ENCODE peak calls at places on chromosomes 4 and X, in five cellular contexts. H is hepatocyte, A is GM12865, U is mucosa of descending colon, E is breast epithelium. T is an unnamed sample.
A peak's percentile ranks its signal among the peaks of the same experiment; 100 is the strongest.

GRCh38 chr4:833731-834367 is 7.9 kb upstream of the CPLX1 start:
- DNase-seq in U (no peak), E (no peak), H (no peak), A (no peak), T (peak; percentile 66)

GRCh38 chrX:69137371-69137881 is 27.8 kb downstream of the PJA1 start:
- DNase-seq in U (no peak), H (peak; percentile 33), E (no peak), A (no peak), T (no peak)

GRCh38 chr4:155442267-155443105 is 65.7 kb upstream of the MAP9 start:
- DNase-seq in E (peak; percentile 77), H (peak; percentile 83), U (peak; percentile 81), A (peak; percentile 59), T (peak; percentile 86)

GRCh38 chr4:648579-649292 is 23.4 kb downstream of the PDE6B start:
- DNase-seq in A (no peak), H (no peak), U (peak; percentile 12), E (no peak), T (peak; percentile 73)

GRCh38 chr4:45317276-45317675 is 590.9 kb upstream of the GNPDA2 start:
- DNase-seq in A (no peak), U (no peak), H (peak; percentile 42), E (no peak), T (no peak)

GRCh38 chr4:19857405-19857804 is 394.3 kb upstream of the SLIT2 start:
- DNase-seq in H (peak; percentile 31), U (no peak), A (no peak), E (no peak), T (no peak)

GRCh38 chr4:98430708-98431403 is 169.7 kb downstream of the RAP1GDS1 start:
- DNase-seq in U (no peak), A (no peak), E (no peak), H (peak; percentile 56), T (no peak)

GRCh38 chrX:53654378-53654777 is 32.1 kb downstream of the HUWE1 start:
- DNase-seq in A (no peak), U (no peak), E (no peak), H (no peak), T (no peak)

GRCh38 chr4:15684498-15684897 is 2.9 kb downstream of the FAM200B start:
- DNase-seq in A (no peak), H (no peak), U (no peak), E (no peak), T (no peak)

GRCh38 chr4:149264093-149264733 is 551.4 kb downstream of the IQCM start:
- DNase-seq in A (peak; percentile 53), E (no peak), H (peak; percentile 55), U (no peak), T (peak; percentile 31)

GRCh38 chr4:167129146-167129545 is 105.1 kb downstream of the SPOCK3 start:
- DNase-seq in U (no peak), E (no peak), H (no peak), A (no peak), T (no peak)

GRCh38 chr4:70703695-70704332 is 15.5 kb downstream of the UTP3 start:
- DNase-seq in A (no peak), E (no peak), H (peak; percentile 12), U (no peak), T (no peak)

GRCh38 chr4:25075129-25075528 is 44.4 kb upstream of the LGI2 start:
- DNase-seq in H (no peak), E (no peak), U (no peak), A (no peak), T (no peak)

GRCh38 chrX:31555506-31555905 is 483.7 kb upstream of the FTHL17 start:
- DNase-seq in H (no peak), U (no peak), E (no peak), A (no peak), T (no peak)

GRCh38 chr4:2868840-2869487 is 25.3 kb downstream of the ADD1 start:
- DNase-seq in H (no peak), E (no peak), A (no peak), U (no peak), T (no peak)

GRCh38 chrX:42943051-42943450 is 165.1 kb upstream of the PPP1R2C start:
- DNase-seq in H (no peak), A (peak; percentile 47), E (no peak), U (no peak), T (no peak)

GRCh38 chr4:4990857-4991540 is 28.3 kb downstream of the CYTL1 start:
- DNase-seq in A (no peak), U (peak; percentile 59), E (no peak), H (peak; percentile 68), T (no peak)

DNA sequence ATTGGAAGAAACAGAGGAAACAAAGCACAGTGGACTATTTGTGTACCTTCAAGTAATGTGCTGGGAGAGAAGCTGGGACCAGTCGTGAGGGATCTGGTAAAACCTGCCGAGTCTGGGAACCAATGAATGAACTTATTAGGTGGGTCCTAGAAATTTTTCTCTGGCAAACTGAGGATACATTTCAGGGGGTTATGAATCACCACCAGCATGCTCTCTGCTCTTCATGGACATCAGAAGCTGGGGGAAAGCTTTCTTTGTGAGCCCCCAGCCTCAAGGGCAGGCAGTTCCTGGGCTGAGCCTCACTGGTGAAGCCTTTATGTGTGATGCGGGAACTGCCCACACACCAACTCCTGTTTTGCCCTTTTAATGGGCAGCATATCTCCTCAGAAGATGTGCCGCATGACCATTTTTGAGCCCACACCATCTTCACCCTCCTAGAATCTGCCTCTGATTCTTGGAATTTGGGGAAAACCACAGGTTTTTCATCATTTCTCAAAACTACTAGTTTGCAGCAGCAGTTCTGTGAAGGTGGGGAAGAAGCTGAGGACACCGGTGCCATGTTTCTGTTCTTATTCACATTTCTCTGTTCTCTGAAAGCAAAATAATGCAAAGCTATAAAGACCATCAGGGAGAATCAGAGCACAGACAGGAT is 95.5 kb upstream of the ENPP6 start:
- DNase-seq in H (no peak), A (peak; percentile 54), U (no peak), E (no peak), T (no peak)
- H3K4me3 ChIP-seq in H (no peak overlapping the region), A (peak overlapping the region; percentile 91), U (no peak overlapping the region), E (no peak overlapping the region), T (no peak overlapping the region)

DNA sequence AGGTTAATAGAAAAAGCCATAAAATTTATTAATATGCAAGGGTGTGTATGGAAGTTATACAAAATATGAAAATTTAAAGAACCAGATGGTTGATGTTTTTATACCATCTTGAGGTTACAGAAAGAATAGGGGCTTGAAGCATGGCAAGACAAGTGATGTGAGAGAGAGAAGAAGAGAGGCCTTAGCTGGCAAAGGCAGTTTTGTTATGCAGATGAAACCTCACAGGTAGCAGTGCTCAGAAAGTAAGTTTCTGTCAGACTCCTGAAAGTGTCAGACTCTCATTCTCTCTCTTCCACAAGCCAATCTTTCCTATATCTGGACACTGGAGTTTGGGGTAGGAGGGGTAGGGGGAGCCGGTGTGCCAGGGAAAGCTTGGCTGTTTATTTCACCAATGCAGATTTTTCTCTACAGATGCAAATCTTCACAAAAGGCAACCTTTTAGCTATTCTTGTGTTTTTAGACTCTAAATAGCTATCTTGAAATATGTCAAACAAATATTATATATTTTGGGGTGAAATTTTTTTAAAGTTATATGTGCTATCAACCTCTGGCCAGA is 124.5 kb downstream of the CFAP299 start:
- DNase-seq in A (no peak), H (no peak), U (no peak), E (no peak), T (no peak)
- TF ChIP-seq CTCF in A (no peak), H (no peak), U (no peak), E (no peak), T (no peak)

GRCh38 chr4:87527446-87528240 is 1.5 kb downstream of the SPARCL1 start:
- DNase-seq in E (no peak), H (no peak), A (no peak), U (no peak), T (no peak)

GRCh38 chr4:87532109-87532508 is 2.9 kb upstream of the SPARCL1 start:
- DNase-seq in A (no peak), H (no peak), E (no peak), U (no peak), T (no peak)

GRCh38 chr4:87525636-87526035 is 3.5 kb downstream of the SPARCL1 start:
- DNase-seq in H (peak; percentile 11), E (no peak), A (no peak), U (no peak), T (no peak)

GRCh38 chr4:87530868-87531267 is 1.7 kb upstream of the SPARCL1 start:
- DNase-seq in U (no peak), E (no peak), A (no peak), H (peak; percentile 23), T (no peak)

DNA sequence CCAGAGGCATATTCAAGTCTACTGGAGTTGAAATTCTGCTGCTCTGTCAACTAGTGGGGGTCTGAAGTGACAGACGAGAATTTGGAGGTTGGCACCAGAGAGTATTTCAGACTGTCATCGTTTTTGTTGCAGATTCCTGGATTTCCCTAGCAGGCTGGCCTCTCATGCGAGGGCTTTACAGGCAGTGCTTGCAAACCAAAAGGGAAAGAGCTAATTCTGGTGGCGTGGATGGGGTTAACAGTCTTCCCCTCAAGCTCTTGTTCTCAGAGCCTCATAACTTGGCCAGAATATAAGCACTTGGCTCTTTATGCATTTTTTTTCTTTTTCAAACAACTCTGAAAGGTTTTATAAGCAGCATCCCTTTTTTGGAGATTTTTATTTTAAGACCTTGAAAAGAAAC is at the start of gene SPARCL1:
- DNase-seq in U (no peak), E (no peak), H (peak; percentile 54), A (no peak), T (no peak)
- H3K4me3 ChIP-seq in U (no peak within 1 kb of the TSS), E (peak within 1 kb of the TSS; percentile 51), H (no peak within 1 kb of the TSS), A (no peak within 1 kb of the TSS), T (peak within 1 kb of the TSS; percentile 30)

GRCh38 chrX:97692575-97692974 is 808.9 kb downstream of the RPA4 start:
- DNase-seq in E (no peak), U (no peak), A (no peak), H (no peak), T (no peak)
- TF ChIP-seq CTCF in E (no peak), U (no peak), A (no peak), H (no peak), T (no peak)

GRCh38 chrX:14533867-14534266 is 4.5 kb downstream of the GLRA2 start:
- DNase-seq in A (no peak), E (no peak), U (no peak), H (no peak), T (no peak)

GRCh38 chrX:14528629-14529287 is 578 bp upstream of the GLRA2 start:
- DNase-seq in A (peak; percentile 60), U (peak; percentile 79), E (no peak), H (peak; percentile 71), T (peak; percentile 33)

DNA sequence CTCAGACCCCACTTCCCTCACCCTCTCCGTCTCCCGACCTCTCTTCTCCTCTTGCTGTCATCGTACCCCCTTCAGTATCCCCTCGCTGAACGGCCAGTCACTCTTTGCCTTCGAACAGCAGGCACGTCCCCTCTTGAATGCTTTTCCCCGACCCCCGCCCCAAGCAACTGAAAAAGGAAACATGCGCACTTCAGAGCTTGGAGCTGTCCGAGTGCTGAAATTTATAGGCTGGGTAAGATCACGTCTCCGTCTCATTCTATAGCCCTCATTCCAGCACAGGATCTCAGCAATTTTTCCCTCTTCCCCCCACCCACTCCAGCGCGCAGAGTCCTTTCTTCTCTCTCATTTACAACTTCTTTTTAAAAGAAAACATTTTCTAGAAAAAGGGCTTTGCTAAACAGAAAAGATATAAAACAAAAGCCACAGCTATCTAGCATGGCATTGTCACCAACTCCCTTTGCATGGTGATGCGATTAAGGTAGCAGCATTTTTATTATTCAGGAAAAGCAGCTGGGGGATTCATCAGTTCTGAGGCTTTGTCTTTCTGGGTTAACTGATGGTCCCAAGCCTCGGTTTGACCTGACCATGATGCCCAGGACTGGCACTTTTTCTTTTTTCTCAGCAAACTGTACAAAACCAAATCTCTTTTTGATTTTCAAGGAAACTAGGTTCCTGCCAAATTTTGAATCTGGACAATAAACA is at the start of gene GLRA2:
- DNase-seq in A (peak; percentile 5), U (peak; percentile 26), E (no peak), H (peak; percentile 58), T (no peak)
- H3K4me3 ChIP-seq in A (no peak within 1 kb of the TSS), U (no peak within 1 kb of the TSS), E (no peak within 1 kb of the TSS), H (no peak within 1 kb of the TSS), T (no peak within 1 kb of the TSS)

GRCh38 chr4:130359537-130359936 is 1263.6 kb downstream of the C4orf33 start:
- DNase-seq in A (no peak), E (no peak), U (no peak), H (no peak), T (no peak)
- TF ChIP-seq CTCF in A (no peak), E (no peak), U (no peak), H (peak; percentile 53), T (peak; percentile 12)

T was measured in left lung.